ENCODE peak calls at places on chromosomes 3 and 15, in seven cellular contexts. C is IMR-90, U is H9, L is mesendoderm, J is H1, T is trophoblast cell, Z is mesenchymal stem cell. P is an unnamed sample.

GRCh38 chr3:37640636-37641375 is 220.9 kb upstream of the CTDSPL start:
- DNase-seq in T (no peak), Z (no peak), L (no peak), J (no peak), U (no peak), C (no peak), P (no peak)

GRCh38 chr3:40751652-40752051 is 226.9 kb downstream of the ZNF621 start:
- DNase-seq in L (no peak), C (no peak), T (no peak), U (no peak), Z (no peak), J (no peak), P (no peak)

GRCh38 chr3:136327671-136328070 is 77.5 kb downstream of the PCCB start:
- DNase-seq in U (no peak), T (no peak), J (no peak), C (no peak), Z (no peak), L (no peak), P (no peak)

GRCh38 chr3:98971183-98971681 is 69.7 kb upstream of the DCBLD2 start:
- DNase-seq in T (no peak), L (no peak), C (peak; percentile 95), U (no peak), Z (peak; percentile 79), J (no peak), P (no peak)

GRCh38 chr3:173583496-173583895 is 186.0 kb downstream of the NLGN1 start:
- DNase-seq in C (no peak), T (peak; percentile 56), Z (no peak), U (no peak), J (no peak), L (peak; percentile 83), P (peak; percentile 69)

GRCh38 chr3:14623569-14624051 is 28.0 kb upstream of the CCDC174 start:
- DNase-seq in L (no peak), T (no peak), J (no peak), C (no peak), U (no peak), Z (no peak), P (no peak)

GRCh38 chr15:37095993-37096877 is 4.1 kb downstream of the MEIS2 start:
- DNase-seq in C (no peak), U (peak; percentile 67), L (peak; percentile 70), J (no peak), T (no peak), Z (peak; percentile 58), P (peak; percentile 17)

GRCh38 chr3:120743556-120744195 is 1.1 kb downstream of the GTF2E1 start:
- DNase-seq in T (no peak), C (peak; percentile 13), Z (no peak), U (no peak), L (peak; percentile 5), J (no peak), P (no peak)

GRCh38 chr3:57797701-57798487 is 41.8 kb downstream of the SLMAP start:
- DNase-seq in J (no peak), Z (no peak), T (no peak), C (no peak), L (no peak), U (no peak), P (no peak)

GRCh38 chr3:13010770-13011169 is 62.5 kb downstream of the IQSEC1 start:
- DNase-seq in L (no peak), T (no peak), U (no peak), J (no peak), Z (no peak), C (no peak), P (no peak)

GRCh38 chr15:57301307-57301706 is 75.0 kb upstream of the CGNL1 start:
- DNase-seq in J (no peak), C (no peak), T (no peak), Z (no peak), U (no peak), L (no peak), P (no peak)

GRCh38 chr3:32759342-32759741 is 58.5 kb upstream of the TRIM71 start:
- DNase-seq in T (no peak), C (no peak), J (no peak), L (no peak), Z (no peak), U (no peak), P (no peak)
- H4K8ac ChIP-seq in T (no peak overlapping the region), C (no peak overlapping the region), J (no peak overlapping the region), L (no peak overlapping the region), Z (no peak overlapping the region), U (no peak overlapping the region), P (no peak overlapping the region)

GRCh38 chr3:21644268-21644667 is 106.7 kb downstream of the ZNF385D start:
- DNase-seq in T (no peak), J (no peak), C (no peak), U (no peak), Z (no peak), L (no peak), P (no peak)
- H3K4me1 ChIP-seq in T (no peaks in the 10 kb centered on the region), J (peaks cover 4% of the 10 kb centered on the region), C (no peaks in the 10 kb centered on the region), U (peaks cover 3% of the 10 kb centered on the region), Z (peaks cover 3% of the 10 kb centered on the region), L (peaks cover 3% of the 10 kb centered on the region), P (no peaks in the 10 kb centered on the region)

GRCh38 chr3:101674518-101674917 is 2.4 kb downstream of the ZBTB11 start:
- DNase-seq in U (no peak), Z (no peak), L (no peak), T (no peak), C (no peak), J (no peak), P (no peak)

GRCh38 chr3:101676219-101676764 is 640 bp downstream of the ZBTB11 start:
- DNase-seq in L (peak; percentile 98), Z (peak; percentile 97), U (peak; percentile 96), T (peak; percentile 95), C (peak; percentile 96), J (peak; percentile 84), P (peak; percentile 94)

GRCh38 chr3:101675709-101676218 is 1.2 kb downstream of the ZBTB11 start:
- DNase-seq in L (no peak), Z (no peak), J (no peak), C (no peak), T (no peak), U (no peak), P (no peak)

GRCh38 chr3:101677436-101678286 is 729 bp upstream of the ZBTB11 start:
- DNase-seq in Z (no peak), C (no peak), T (no peak), J (no peak), L (peak; percentile 17), U (peak; percentile 47), P (no peak)

GRCh38 chr3:101676765-101677435 is at the start of gene ZBTB11:
- DNase-seq in T (peak; percentile 100), C (peak; percentile 100), Z (peak; percentile 100), U (peak; percentile 99), L (peak; percentile 100), J (peak; percentile 99), P (peak; percentile 100)
- H4K8ac ChIP-seq in T (peak within 1 kb of the TSS; percentile 80), C (peak within 1 kb of the TSS; percentile 12), Z (peak within 1 kb of the TSS; percentile 87), U (no peak within 1 kb of the TSS), L (no peak within 1 kb of the TSS), J (peak within 1 kb of the TSS; percentile 96), P (peak within 1 kb of the TSS; percentile 43)

GRCh38 chr3:49343163-49343562 is 3.3 kb upstream of the USP4 start:
- DNase-seq in L (no peak), Z (no peak), T (no peak), U (no peak), J (no peak), C (no peak), P (no peak)
- H3K4me1 ChIP-seq in L (no peaks in the 10 kb centered on the region), Z (peaks cover 10% of the 10 kb centered on the region), T (peaks cover 5% of the 10 kb centered on the region), U (no peaks in the 10 kb centered on the region), J (peaks cover 3% of the 10 kb centered on the region), C (peaks cover 14% of the 10 kb centered on the region), P (peaks cover 5% of the 10 kb centered on the region)

DNA sequence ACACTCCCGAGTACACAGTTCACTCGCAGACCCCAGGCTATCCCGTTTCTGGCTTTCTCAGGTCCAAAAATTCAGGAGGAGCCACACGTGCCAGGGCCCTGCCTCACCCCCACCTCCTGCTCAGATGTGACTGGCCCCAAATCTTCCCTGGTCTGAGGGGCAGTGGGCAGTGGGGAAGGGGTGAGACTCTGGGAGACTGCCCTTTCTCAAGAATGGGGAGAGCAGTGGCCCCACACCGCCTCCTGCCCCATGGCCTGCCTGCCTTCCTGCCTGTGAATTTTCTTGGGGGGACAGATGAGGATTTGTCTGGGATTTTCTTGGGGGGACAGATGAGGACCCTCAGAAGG is 174.6 kb downstream of the MEGF11 start:
- DNase-seq in T (no peak), J (no peak), Z (no peak), U (no peak), C (no peak), L (no peak), P (no peak)
- H4K8ac ChIP-seq in T (no peak overlapping the region), J (no peak overlapping the region), Z (no peak overlapping the region), U (no peak overlapping the region), C (no peak overlapping the region), L (no peak overlapping the region), P (no peak overlapping the region)

DNA sequence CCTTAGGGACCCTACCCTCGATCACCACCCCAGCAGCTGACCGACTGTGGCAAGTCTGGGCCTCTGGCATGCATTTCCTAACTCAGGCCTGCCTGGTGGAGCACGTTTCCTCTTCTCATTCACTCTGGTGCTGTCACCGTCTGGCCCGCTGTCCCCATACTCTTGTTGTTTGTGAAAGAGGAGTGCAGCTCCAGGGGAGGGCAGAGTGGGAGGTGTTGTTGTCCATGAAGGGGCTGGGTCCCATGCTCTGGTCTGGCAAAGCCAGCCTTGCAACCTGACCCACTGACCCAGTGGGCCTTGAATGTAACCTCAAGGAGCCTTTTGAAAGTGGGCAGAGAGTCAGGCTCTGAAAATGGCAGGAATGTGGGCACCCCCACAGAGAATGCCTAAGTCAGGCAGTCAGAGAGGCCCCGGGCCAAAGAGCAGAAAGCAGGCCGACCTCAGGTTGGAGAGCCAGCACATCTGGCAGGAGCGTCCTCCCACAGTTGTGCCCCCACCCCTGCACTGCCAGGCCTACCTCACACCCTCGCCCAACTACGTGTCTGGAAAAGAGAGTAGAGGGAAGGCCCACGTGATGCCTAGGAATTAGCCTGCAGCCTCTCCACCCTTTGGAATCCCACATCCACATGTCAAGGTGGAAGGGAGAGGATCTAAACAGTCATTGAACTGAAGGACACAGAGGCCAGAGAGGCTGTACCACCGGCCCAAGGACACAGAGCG is 10.9 kb downstream of the SEMA7A start:
- DNase-seq in T (peak; percentile 98), L (peak; percentile 91), C (peak; percentile 52), U (peak; percentile 62), Z (peak; percentile 38), J (peak; percentile 70), P (no peak)
- H3K4me1 ChIP-seq in T (peaks cover 48% of the 10 kb centered on the region), L (peaks cover 17% of the 10 kb centered on the region), C (peaks cover 45% of the 10 kb centered on the region), U (peaks cover 7% of the 10 kb centered on the region), Z (peaks cover 85% of the 10 kb centered on the region), J (peaks cover 25% of the 10 kb centered on the region), P (peaks cover 28% of the 10 kb centered on the region)

GRCh38 chr3:33221241-33221640 is 2.6 kb upstream of the SUSD5 start:
- DNase-seq in C (no peak), L (no peak), T (no peak), Z (no peak), J (no peak), U (no peak), P (no peak)
- H4K8ac ChIP-seq in C (no peak overlapping the region), L (no peak overlapping the region), T (no peak overlapping the region), Z (no peak overlapping the region), J (no peak overlapping the region), U (no peak overlapping the region), P (no peak overlapping the region)

GRCh38 chr15:38562278-38562677 is 2.3 kb downstream of the RASGRP1 start:
- DNase-seq in J (no peak), T (no peak), Z (no peak), L (peak; percentile 25), U (peak; percentile 56), C (no peak), P (no peak)
- H3K4me1 ChIP-seq in J (no peaks in the 10 kb centered on the region), T (peaks cover 8% of the 10 kb centered on the region), Z (peaks cover 11% of the 10 kb centered on the region), L (peaks cover under 1% of the 10 kb centered on the region), U (no peaks in the 10 kb centered on the region), C (peaks cover 12% of the 10 kb centered on the region), P (peaks cover 3% of the 10 kb centered on the region)